ENCODE peak calls at places on chromosomes 3 and 15, in four cellular contexts. Y is HCT116, K is HepG2, N is K562. O is an unnamed sample.

GRCh38 chr3:194654443-194654842 is 17.5 kb downstream of the LSG1 start:
- DNase-seq in Y (no peak), K (no peak), N (no peak), O (no peak)

GRCh38 chr3:49007771-49008528 is 759 bp downstream of the WDR6 start:
- DNase-seq in Y (peak), K (peak), N (peak), O (peak)

GRCh38 chr15:77822631-77823230 is 190.0 kb upstream of the LINGO1 start:
- DNase-seq in Y (no peak), K (no peak), N (no peak), O (peak)

GRCh38 chr3:148178508-148178907 is 519.2 kb upstream of the AGTR1 start:
- DNase-seq in Y (no peak), K (peak), N (no peak), O (no peak)

GRCh38 chr3:190378240-190378891 is 9.6 kb upstream of the CLDN16 start:
- DNase-seq in Y (no peak), K (no peak), N (no peak), O (no peak)

GRCh38 chr15:85407421-85408269 is 27.2 kb downstream of the AKAP13 start:
- DNase-seq in Y (no peak), K (peak), N (no peak), O (no peak)

GRCh38 chr3:152302521-152303021 is 33.8 kb downstream of the MBNL1 start:
- DNase-seq in Y (no peak), K (peak), N (no peak), O (no peak)

GRCh38 chr15:79988448-79989117 is 17.6 kb upstream of the BCL2A1 start:
- DNase-seq in Y (no peak), K (no peak), N (no peak), O (no peak)

DNA sequence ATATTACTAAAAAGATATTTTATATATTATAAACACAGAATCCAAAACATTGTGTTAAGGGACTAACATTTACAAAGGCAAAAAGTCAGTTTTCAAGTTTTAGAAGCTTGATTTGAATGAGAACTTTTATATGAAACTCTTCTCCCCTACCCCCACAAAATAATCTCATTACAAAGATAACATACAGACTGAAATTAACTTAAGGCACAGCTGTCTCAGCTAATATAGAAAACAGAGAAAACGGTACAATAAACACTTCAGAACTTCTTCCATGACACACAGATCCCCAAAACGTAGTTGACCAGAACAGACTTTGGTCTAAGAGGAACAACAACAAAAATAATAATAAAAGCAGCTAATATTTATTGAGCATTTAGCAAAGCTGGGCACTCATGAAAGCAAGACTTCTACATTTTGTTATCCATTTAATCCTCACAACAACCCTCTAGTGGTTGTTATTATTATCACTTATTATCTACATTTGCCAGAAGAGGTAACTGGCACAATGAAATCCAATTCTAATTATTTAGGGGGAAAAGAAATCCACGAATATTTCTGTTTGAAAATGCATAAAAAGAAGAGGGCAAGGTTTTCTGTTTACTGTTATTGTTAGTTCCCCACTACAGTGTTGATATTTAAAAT is 68.1 kb downstream of the PFN2 start:
- DNase-seq in Y (no peak), K (no peak), N (no peak), O (peak)
- TF ChIP-seq ELF1 in Y (no peak), K (no peak), N (no peak), O (no peak)

GRCh38 chr3:129470861-129471260 is 30.8 kb downstream of the IFT122 start:
- DNase-seq in Y (no peak), K (no peak), N (no peak), O (no peak)

GRCh38 chr3:129473067-129473765 is 33.2 kb downstream of the IFT122 start:
- DNase-seq in Y (no peak), K (peak), N (no peak), O (no peak)

GRCh38 chr3:129473766-129474152 is 33.7 kb downstream of the IFT122 start:
- DNase-seq in Y (no peak), K (no peak), N (no peak), O (no peak)

GRCh38 chr3:129467934-129468333 is 27.9 kb downstream of the IFT122 start:
- DNase-seq in Y (no peak), K (peak), N (no peak), O (no peak)

GRCh38 chr3:129469026-129469425 is 29.0 kb downstream of the IFT122 start:
- DNase-seq in Y (no peak), K (no peak), N (no peak), O (no peak)
- TF ChIP-seq ELF1 in Y (no peak), K (no peak), N (no peak), O (no peak)

GRCh38 chr3:110314512-110315114 is 757.0 kb upstream of the NECTIN3 start:
- DNase-seq in Y (peak), K (peak), N (peak), O (peak)

GRCh38 chr3:110318108-110318507 is 753.5 kb upstream of the NECTIN3 start:
- DNase-seq in Y (no peak), K (no peak), N (no peak), O (no peak)
- TF ChIP-seq ELF1 in Y (no peak), K (no peak), N (no peak), O (no peak)

GRCh38 chr3:58102976-58103447 is 94.8 kb downstream of the FLNB start:
- DNase-seq in Y (no peak), K (peak), N (no peak), O (no peak)
- TF ChIP-seq ELF1 in Y (no peak), K (no peak), N (no peak), O (no peak)

DNA sequence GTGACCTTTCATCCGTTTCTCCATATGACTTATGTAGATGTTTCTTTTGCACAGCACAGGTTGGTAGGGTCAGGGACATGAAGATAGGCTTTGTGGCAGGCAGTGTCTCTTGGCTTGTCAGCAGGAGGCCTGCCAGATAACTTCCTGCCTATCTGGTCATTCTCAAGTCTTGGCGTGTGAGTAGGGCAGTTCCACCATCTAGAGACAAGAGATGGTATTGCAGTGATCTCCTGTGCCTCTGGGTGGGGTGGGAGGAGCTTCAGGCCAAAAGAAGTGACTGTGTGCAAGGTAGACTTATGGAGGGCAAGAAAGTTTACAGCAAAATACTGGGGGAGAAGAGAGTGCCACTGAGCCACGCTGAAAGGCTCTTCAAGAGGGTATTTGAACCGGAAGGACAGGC is 11.0 kb downstream of the TEX264 start:
- DNase-seq in Y (peak), K (peak), N (peak), O (peak)
- TF ChIP-seq ELF1 in Y (no peak), K (peak), N (no peak), O (no peak)

GRCh38 chr3:8460050-8460708 is 41.4 kb upstream of the LMCD1 start:
- DNase-seq in Y (no peak), K (no peak), N (no peak), O (no peak)

GRCh38 chr3:8460815-8461482 is 40.7 kb upstream of the LMCD1 start:
- DNase-seq in Y (no peak), K (no peak), N (no peak), O (no peak)

GRCh38 chr3:8458711-8459110 is 42.9 kb upstream of the LMCD1 start:
- DNase-seq in Y (no peak), K (no peak), N (no peak), O (no peak)

DNA sequence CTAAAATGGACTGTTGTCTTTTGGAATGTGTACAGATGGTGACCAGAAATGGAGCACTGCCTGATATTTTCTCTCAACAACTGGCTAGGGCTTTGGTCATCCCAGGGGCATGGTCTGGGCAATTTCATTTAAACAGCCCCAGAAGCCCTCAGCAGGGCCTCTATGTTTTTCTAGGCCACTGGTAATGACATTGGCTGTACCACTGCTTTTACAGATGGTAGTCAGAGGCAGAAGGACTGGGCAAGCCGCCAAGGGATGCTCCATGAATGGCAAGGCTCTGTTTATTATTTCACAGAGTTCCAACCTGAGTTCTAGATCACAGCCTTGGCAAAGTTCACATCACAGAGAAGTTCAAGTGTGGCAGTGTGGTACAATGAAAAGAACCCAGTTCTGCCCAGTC is 37.0 kb upstream of the LMCD1 start:
- DNase-seq in Y (no peak), K (no peak), N (no peak), O (peak)
- TF ChIP-seq ELF1 in Y (no peak), K (no peak), N (no peak), O (no peak)

GRCh38 chr15:46277451-46277850 is 642.6 kb downstream of the SQOR start:
- DNase-seq in Y (no peak), K (no peak), N (no peak), O (no peak)

GRCh38 chr15:46277994-46278885 is 643.4 kb downstream of the SQOR start:
- DNase-seq in Y (no peak), K (no peak), N (no peak), O (peak)

GRCh38 chr15:46275701-46276100 is 640.9 kb downstream of the SQOR start:
- DNase-seq in Y (no peak), K (no peak), N (no peak), O (no peak)

GRCh38 chr15:46280753-46281521 is 646.1 kb downstream of the SQOR start:
- DNase-seq in Y (no peak), K (no peak), N (no peak), O (peak)
- TF ChIP-seq ELF1 in Y (no peak), K (no peak), N (no peak), O (no peak)

DNA sequence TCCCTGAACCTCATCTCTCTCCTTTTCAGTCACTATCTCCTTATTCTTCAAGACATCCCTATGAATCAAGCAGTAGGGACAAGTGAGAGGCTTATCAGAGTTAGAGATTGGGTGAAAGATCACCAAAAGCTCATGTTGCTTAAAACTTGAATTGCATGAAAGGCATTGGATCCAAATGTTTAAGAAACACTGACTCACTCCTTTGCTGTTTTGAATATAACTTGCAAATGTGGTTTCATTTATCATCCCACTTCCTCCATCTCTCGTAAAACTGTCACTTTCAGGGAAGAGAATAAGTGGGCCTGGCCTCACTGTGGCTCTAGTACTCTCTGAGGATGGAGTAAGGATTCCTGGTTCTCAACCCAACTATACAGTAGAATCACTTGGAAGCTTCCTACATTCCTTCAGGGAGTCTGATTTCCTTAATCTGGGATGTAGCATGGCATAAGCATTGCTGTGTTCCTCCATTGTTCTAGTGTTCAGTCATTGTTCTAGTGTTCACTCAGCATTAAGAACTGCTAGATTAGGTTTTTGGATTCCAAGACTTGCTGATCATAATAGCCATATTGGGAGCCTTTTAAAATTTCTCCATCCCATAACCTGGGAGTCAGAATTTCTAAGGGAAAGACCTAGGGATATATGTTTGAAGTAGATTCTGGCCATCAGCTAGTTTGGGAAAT is 171.8 kb downstream of the TMEM108 start:
- DNase-seq in Y (no peak), K (no peak), N (no peak), O (no peak)
- TF ChIP-seq ELF1 in Y (no peak), K (no peak), N (no peak), O (no peak)

O was measured in SK-N-SH.